ENCODE peak calls at places on chromosomes 1 and 21, in four cellular contexts. One of them, this sample, is unnamed. For H3K9me3, the result is how much of the 10 kb centered on the place peaks cover.

GRCh38 chr1:172640146-172640545 is 18.8 kb upstream of the FASLG start:
- DNase-seq in naive thymus-derived CD4-positive, alpha-beta T cell: peak
- DNase-seq in hepatocyte: no peak
- DNase-seq in small intestine: no peak
- DNase-seq in this sample: no peak

GRCh38 chr1:9279172-9279840 is 13.4 kb upstream of the SPSB1 start:
- DNase-seq in small intestine: peak
- DNase-seq in naive thymus-derived CD4-positive, alpha-beta T cell: no peak
- DNase-seq in hepatocyte: peak
- DNase-seq in this sample: no peak

GRCh38 chr21:28100366-28100765 is 892.3 kb downstream of the LTN1 start:
- DNase-seq in naive thymus-derived CD4-positive, alpha-beta T cell: no peak
- DNase-seq in small intestine: no peak
- DNase-seq in hepatocyte: no peak
- DNase-seq in this sample: no peak

GRCh38 chr21:43312751-43313169 is 114.2 kb downstream of the SIK1 start:
- DNase-seq in small intestine: no peak
- DNase-seq in naive thymus-derived CD4-positive, alpha-beta T cell: no peak
- DNase-seq in hepatocyte: peak
- DNase-seq in this sample: no peak

GRCh38 chr1:162228586-162228985 is 148.1 kb downstream of the SPATA46 start:
- DNase-seq in naive thymus-derived CD4-positive, alpha-beta T cell: no peak
- DNase-seq in hepatocyte: no peak
- DNase-seq in small intestine: no peak
- DNase-seq in this sample: no peak

GRCh38 chr1:115879977-115880376 is 39.1 kb upstream of the NHLH2 start:
- DNase-seq in naive thymus-derived CD4-positive, alpha-beta T cell: no peak
- DNase-seq in hepatocyte: no peak
- DNase-seq in small intestine: no peak
- DNase-seq in this sample: no peak

GRCh38 chr1:17667641-17668040 is 87.5 kb upstream of the ACTL8 start:
- DNase-seq in hepatocyte: no peak
- DNase-seq in small intestine: no peak
- DNase-seq in naive thymus-derived CD4-positive, alpha-beta T cell: no peak
- DNase-seq in this sample: no peak

GRCh38 chr21:30257773-30258172 is 25.0 kb downstream of the KRTAP24-1 start:
- DNase-seq in hepatocyte: peak
- DNase-seq in small intestine: peak
- DNase-seq in naive thymus-derived CD4-positive, alpha-beta T cell: no peak
- DNase-seq in this sample: no peak

GRCh38 chr1:205301220-205301821 is 20.2 kb downstream of the NUAK2 start:
- DNase-seq in naive thymus-derived CD4-positive, alpha-beta T cell: no peak
- DNase-seq in hepatocyte: peak
- DNase-seq in small intestine: peak
- DNase-seq in this sample: no peak

DNA sequence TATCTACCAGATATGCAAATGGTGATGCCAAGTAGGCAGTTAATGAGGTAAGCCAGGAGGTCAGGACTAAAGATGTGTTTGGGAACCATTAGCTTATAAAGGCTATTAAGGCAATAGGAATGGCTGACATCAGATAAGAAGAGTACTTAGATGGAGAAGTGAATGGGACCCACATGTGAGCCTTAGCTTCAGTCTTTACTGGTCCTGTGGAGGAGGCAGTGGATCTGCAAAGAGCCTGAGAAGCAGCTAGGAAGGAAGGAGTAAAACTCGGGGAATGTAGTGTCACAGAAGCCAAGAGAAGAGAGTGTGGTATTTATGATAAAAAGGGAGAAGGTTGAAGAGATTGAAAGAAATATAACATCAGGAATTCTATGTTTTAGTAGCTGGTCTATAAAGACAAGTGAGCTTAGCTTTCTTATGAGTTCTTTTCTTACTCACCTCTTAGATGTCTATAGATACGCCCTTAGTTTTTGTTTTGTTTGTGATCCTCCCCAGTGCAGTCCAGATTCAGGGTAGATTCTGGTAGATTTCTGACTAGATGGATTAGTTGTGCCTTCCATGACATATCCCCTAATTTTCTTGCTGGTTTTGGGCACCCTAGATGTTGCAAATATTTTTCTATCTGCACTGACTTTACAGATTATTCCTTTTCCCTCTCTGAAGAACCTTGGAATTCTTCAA is 39.4 kb downstream of the SLAMF6 start:
- DNase-seq in small intestine: no peak
- DNase-seq in hepatocyte: no peak
- DNase-seq in naive thymus-derived CD4-positive, alpha-beta T cell: no peak
- DNase-seq in this sample: no peak
- H3K9me3 ChIP-seq in small intestine: under half
- H3K9me3 ChIP-seq in hepatocyte: under half
- H3K9me3 ChIP-seq in naive thymus-derived CD4-positive, alpha-beta T cell: under half
- H3K9me3 ChIP-seq in this sample: under half

GRCh38 chr1:4315202-4315601 is 339.2 kb upstream of the AJAP1 start:
- DNase-seq in naive thymus-derived CD4-positive, alpha-beta T cell: no peak
- DNase-seq in hepatocyte: no peak
- DNase-seq in small intestine: no peak
- DNase-seq in this sample: no peak

GRCh38 chr1:4309676-4310320 is 344.6 kb upstream of the AJAP1 start:
- DNase-seq in small intestine: no peak
- DNase-seq in naive thymus-derived CD4-positive, alpha-beta T cell: no peak
- DNase-seq in hepatocyte: no peak
- DNase-seq in this sample: no peak

GRCh38 chr1:4310396-4310923 is 343.9 kb upstream of the AJAP1 start:
- DNase-seq in hepatocyte: no peak
- DNase-seq in naive thymus-derived CD4-positive, alpha-beta T cell: no peak
- DNase-seq in small intestine: no peak
- DNase-seq in this sample: no peak

GRCh38 chr1:4308826-4309225 is 345.6 kb upstream of the AJAP1 start:
- DNase-seq in hepatocyte: no peak
- DNase-seq in small intestine: no peak
- DNase-seq in naive thymus-derived CD4-positive, alpha-beta T cell: no peak
- DNase-seq in this sample: no peak

DNA sequence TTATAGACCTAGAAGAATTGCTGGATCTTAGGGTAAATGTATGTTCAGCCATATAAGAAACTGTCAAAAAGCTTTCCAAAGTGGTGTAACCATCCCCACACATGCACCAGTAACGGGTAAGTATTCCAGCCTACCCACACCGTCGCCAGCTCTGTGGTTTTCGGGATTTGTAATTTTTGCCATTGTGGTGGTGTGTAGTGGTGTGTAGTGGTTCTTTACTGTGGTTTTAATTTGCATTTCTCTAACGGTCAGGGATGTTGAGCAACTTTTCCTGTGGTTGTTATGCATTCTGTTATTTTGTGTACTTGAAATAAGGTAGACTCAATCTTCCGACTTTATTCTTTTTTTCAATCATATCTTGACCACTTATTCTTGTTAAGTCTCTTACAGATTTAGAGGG is 342.4 kb upstream of the AJAP1 start:
- DNase-seq in naive thymus-derived CD4-positive, alpha-beta T cell: no peak
- DNase-seq in small intestine: no peak
- DNase-seq in hepatocyte: no peak
- DNase-seq in this sample: no peak
- H3K9me3 ChIP-seq in naive thymus-derived CD4-positive, alpha-beta T cell: under half
- H3K9me3 ChIP-seq in small intestine: under half
- H3K9me3 ChIP-seq in hepatocyte: under half
- H3K9me3 ChIP-seq in this sample: under half

GRCh38 chr1:104468282-104468681 is 718.6 kb downstream of the AMY1C start:
- DNase-seq in small intestine: no peak
- DNase-seq in hepatocyte: no peak
- DNase-seq in naive thymus-derived CD4-positive, alpha-beta T cell: no peak
- DNase-seq in this sample: no peak
- H3K9me3 ChIP-seq in small intestine: under half
- H3K9me3 ChIP-seq in hepatocyte: under half
- H3K9me3 ChIP-seq in naive thymus-derived CD4-positive, alpha-beta T cell: under half
- H3K9me3 ChIP-seq in this sample: under half

DNA sequence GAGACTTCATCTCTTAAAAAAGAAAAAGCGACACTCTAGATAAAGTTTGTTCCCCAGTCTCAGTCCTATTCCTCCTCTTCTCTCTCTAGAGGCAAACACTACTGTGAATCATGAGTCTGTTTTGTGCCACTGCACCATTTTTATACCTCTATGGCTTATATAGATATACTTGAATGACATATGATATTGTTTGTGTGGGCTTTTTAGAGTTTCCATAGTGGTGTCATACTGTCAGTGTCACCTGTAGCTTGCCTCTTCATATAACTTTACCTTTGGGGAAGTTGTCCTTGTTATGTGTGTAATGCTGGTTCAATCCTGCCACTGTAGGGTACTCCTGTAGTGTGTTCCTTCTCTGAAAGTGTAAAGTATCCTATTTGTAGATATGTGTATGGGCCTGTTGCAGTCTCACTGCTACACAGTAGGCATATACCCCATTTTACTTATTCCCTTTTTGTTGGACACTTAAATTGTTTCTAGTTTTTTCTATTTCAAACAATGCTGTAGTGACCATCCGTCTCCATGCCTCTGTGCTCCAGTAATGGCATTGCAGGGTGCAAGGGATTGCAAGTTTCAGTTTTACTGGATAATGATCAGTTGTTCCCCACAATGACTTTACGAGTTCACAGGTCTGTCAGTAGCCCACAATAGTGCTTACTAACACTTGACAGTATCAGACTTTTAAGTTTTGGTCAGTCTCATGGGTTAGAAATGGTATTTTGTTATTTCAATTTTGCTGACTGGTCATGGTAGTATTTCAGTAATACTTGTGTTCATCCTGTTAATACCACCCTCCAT is 2.7 kb downstream of the PRMT2 start:
- DNase-seq in small intestine: no peak
- DNase-seq in naive thymus-derived CD4-positive, alpha-beta T cell: no peak
- DNase-seq in hepatocyte: no peak
- DNase-seq in this sample: no peak
- H3K9me3 ChIP-seq in small intestine: under half
- H3K9me3 ChIP-seq in naive thymus-derived CD4-positive, alpha-beta T cell: under half
- H3K9me3 ChIP-seq in hepatocyte: under half
- H3K9me3 ChIP-seq in this sample: under half

GRCh38 chr1:107863342-107863741 is 101.6 kb downstream of the VAV3 start:
- DNase-seq in small intestine: no peak
- DNase-seq in hepatocyte: no peak
- DNase-seq in naive thymus-derived CD4-positive, alpha-beta T cell: no peak
- DNase-seq in this sample: no peak
- H3K9me3 ChIP-seq in small intestine: under half
- H3K9me3 ChIP-seq in hepatocyte: under half
- H3K9me3 ChIP-seq in naive thymus-derived CD4-positive, alpha-beta T cell: under half
- H3K9me3 ChIP-seq in this sample: under half

GRCh38 chr1:229880271-229881170 is 186.5 kb upstream of the GALNT2 start:
- DNase-seq in hepatocyte: no peak
- DNase-seq in small intestine: no peak
- DNase-seq in naive thymus-derived CD4-positive, alpha-beta T cell: no peak
- DNase-seq in this sample: no peak

GRCh38 chr1:229883504-229884200 is 183.4 kb upstream of the GALNT2 start:
- DNase-seq in naive thymus-derived CD4-positive, alpha-beta T cell: no peak
- DNase-seq in hepatocyte: no peak
- DNase-seq in small intestine: no peak
- DNase-seq in this sample: no peak

GRCh38 chr1:229884765-229885164 is 182.3 kb upstream of the GALNT2 start:
- DNase-seq in hepatocyte: no peak
- DNase-seq in naive thymus-derived CD4-positive, alpha-beta T cell: no peak
- DNase-seq in small intestine: no peak
- DNase-seq in this sample: no peak

GRCh38 chr1:229879746-229880145 is 187.3 kb upstream of the GALNT2 start:
- DNase-seq in small intestine: no peak
- DNase-seq in naive thymus-derived CD4-positive, alpha-beta T cell: no peak
- DNase-seq in hepatocyte: no peak
- DNase-seq in this sample: no peak

DNA sequence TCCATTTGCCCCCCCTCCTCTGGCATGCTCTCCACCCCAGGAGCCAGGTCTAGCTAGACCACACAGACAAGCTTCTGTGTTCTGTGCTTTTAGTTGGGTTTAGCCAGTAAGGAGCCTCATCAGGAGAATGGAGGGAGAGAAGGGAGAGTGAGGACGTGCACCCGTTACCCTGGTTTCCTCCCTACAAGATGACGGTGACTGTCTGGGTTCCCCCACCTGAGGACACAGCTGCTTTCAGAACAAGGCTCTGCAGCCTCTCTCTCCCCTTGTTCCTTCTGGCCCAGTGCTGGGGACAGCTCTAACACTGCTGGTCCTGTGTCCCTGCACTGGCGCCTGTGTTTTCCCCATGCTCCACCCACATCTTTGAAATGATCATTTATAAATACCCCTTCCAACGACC is 184.4 kb upstream of the GALNT2 start:
- DNase-seq in small intestine: no peak
- DNase-seq in naive thymus-derived CD4-positive, alpha-beta T cell: no peak
- DNase-seq in hepatocyte: no peak
- DNase-seq in this sample: no peak
- H3K9me3 ChIP-seq in small intestine: under half
- H3K9me3 ChIP-seq in naive thymus-derived CD4-positive, alpha-beta T cell: under half
- H3K9me3 ChIP-seq in hepatocyte: under half
- H3K9me3 ChIP-seq in this sample: under half

GRCh38 chr1:248704556-248704955 is 2.0 kb upstream of the OR14I1 start:
- DNase-seq in small intestine: peak
- DNase-seq in hepatocyte: no peak
- DNase-seq in naive thymus-derived CD4-positive, alpha-beta T cell: no peak
- DNase-seq in this sample: no peak

GRCh38 chr1:248714248-248714647 is 11.7 kb upstream of the OR14I1 start:
- DNase-seq in hepatocyte: no peak
- DNase-seq in naive thymus-derived CD4-positive, alpha-beta T cell: no peak
- DNase-seq in small intestine: no peak
- DNase-seq in this sample: no peak

GRCh38 chr1:248710305-248710900 is 7.8 kb upstream of the OR14I1 start:
- DNase-seq in hepatocyte: no peak
- DNase-seq in naive thymus-derived CD4-positive, alpha-beta T cell: no peak
- DNase-seq in small intestine: no peak
- DNase-seq in this sample: no peak
- H3K9me3 ChIP-seq in hepatocyte: under half
- H3K9me3 ChIP-seq in naive thymus-derived CD4-positive, alpha-beta T cell: under half
- H3K9me3 ChIP-seq in small intestine: under half
- H3K9me3 ChIP-seq in this sample: under half